ENCODE peak calls at places on chromosomes 2 and 18, in four cellular contexts. J is CD8-positive, alpha-beta memory T cell; L is psoas muscle; M is left ventricle myocardium inferior. T is an unnamed sample. For H3K27me3, the result is how much of the 10 kb centered on the place peaks cover.

GRCh38 chr2:238433300-238433915 is 6.7 kb downstream of the ASB1 start:
- DNase-seq in J (no peak), L (no peak), M (no peak), T (no peak)

GRCh38 chr2:24825883-24826800 is 32.9 kb downstream of the CENPO start:
- DNase-seq in J (no peak), L (peak), M (no peak), T (peak)

GRCh38 chr2:127637725-127638252 is 8.2 kb upstream of the GPR17 start:
- DNase-seq in J (no peak), L (peak), M (no peak), T (peak)

GRCh38 chr2:199455533-199456382 is 2.0 kb downstream of the SATB2 start:
- DNase-seq in J (no peak), L (peak), M (no peak), T (peak)

GRCh38 chr18:1526996-1527395 is 622.3 kb downstream of the ADCYAP1 start:
- DNase-seq in J (no peak), L (no peak), M (no peak), T (no peak)

GRCh38 chr2:168160897-168161296 is 86.5 kb downstream of the STK39 start:
- DNase-seq in J (no peak), L (no peak), M (no peak), T (peak)

GRCh38 chr2:170848587-170848986 is 31.9 kb downstream of the GAD1 start:
- DNase-seq in J (no peak), L (no peak), M (no peak), T (no peak)

GRCh38 chr2:173347305-173348168 is 7.1 kb upstream of the CDCA7 start:
- DNase-seq in J (no peak), L (no peak), M (no peak), T (no peak)

GRCh38 chr2:235325126-235325525 is 168.7 kb upstream of the AGAP1 start:
- DNase-seq in J (no peak), L (no peak), M (no peak), T (no peak)

GRCh38 chr2:129408570-129408969 is 570.9 kb upstream of the RAB6C start:
- DNase-seq in J (no peak), L (no peak), M (no peak), T (no peak)

GRCh38 chr2:239315308-239315707 is 85.5 kb downstream of the HDAC4 start:
- DNase-seq in J (no peak), L (no peak), M (no peak), T (no peak)

GRCh38 chr2:109244750-109245382 is 115.9 kb downstream of the SH3RF3 start:
- DNase-seq in J (no peak), L (no peak), M (no peak), T (no peak)

GRCh38 chr2:192151848-192152247 is 42.9 kb downstream of the TMEFF2 start:
- DNase-seq in J (no peak), L (no peak), M (no peak), T (no peak)

GRCh38 chr18:59012815-59013677 is 126.6 kb upstream of the SEC11C start:
- DNase-seq in J (no peak), L (no peak), M (no peak), T (no peak)

GRCh38 chr2:177143444-177143843 is 69.2 kb upstream of the HNRNPA3 start:
- DNase-seq in J (no peak), L (no peak), M (no peak), T (no peak)

GRCh38 chr18:77077836-77078456 is 54.6 kb downstream of the MBP start:
- DNase-seq in J (no peak), L (no peak), M (no peak), T (no peak)

GRCh38 chr2:36409971-36410370 is 54.4 kb downstream of the CRIM1 start:
- DNase-seq in J (no peak), L (no peak), M (no peak), T (no peak)

GRCh38 chr18:9673296-9674251 is 34.5 kb upstream of the RAB31 start:
- DNase-seq in J (no peak), L (no peak), M (no peak), T (peak)

GRCh38 chr2:127932199-127932877 is 46.6 kb upstream of the AMMECR1L start:
- DNase-seq in J (no peak), L (no peak), M (no peak), T (no peak)

GRCh38 chr2:69830045-69830905 is 815 bp downstream of the GMCL1 start:
- DNase-seq in J (peak), L (peak), M (peak), T (peak)

GRCh38 chr2:160028431-160029269 is 33.8 kb downstream of the PLA2R1 start:
- DNase-seq in J (no peak), L (no peak), M (no peak), T (no peak)

GRCh38 chr2:99481941-99482340 is 7.9 kb downstream of the REV1 start:
- DNase-seq in J (no peak), L (no peak), M (no peak), T (peak)

GRCh38 chr2:161992526-161992925 is 81.5 kb downstream of the DPP4 start:
- DNase-seq in J (peak), L (no peak), M (no peak), T (no peak)

GRCh38 chr2:168394262-168394661 is 61.8 kb upstream of the CERS6 start:
- DNase-seq in J (no peak), L (no peak), M (no peak), T (no peak)

GRCh38 chr2:53093355-53093754 is 674.2 kb upstream of the CHAC2 start:
- DNase-seq in J (no peak), L (no peak), M (no peak), T (no peak)

GRCh38 chr18:58221060-58221725 is 177.2 kb downstream of the NEDD4L start:
- DNase-seq in J (no peak), L (no peak), M (no peak), T (peak)

GRCh38 chr2:141931797-141932196 is 199.0 kb downstream of the LRP1B start:
- DNase-seq in J (no peak), L (no peak), M (no peak), T (no peak)

GRCh38 chr18:2028986-2029385 is 542.3 kb downstream of the METTL4 start:
- DNase-seq in J (no peak), L (no peak), M (no peak), T (no peak)

GRCh38 chr2:157421964-157422363 is 21.9 kb downstream of the CYTIP start:
- DNase-seq in J (no peak), L (no peak), M (no peak), T (no peak)

GRCh38 chr2:76506538-76506937 is 795.8 kb upstream of the GCFC2 start:
- DNase-seq in J (no peak), L (no peak), M (no peak), T (no peak)

GRCh38 chr2:59528525-59528924 is 1024.9 kb downstream of the BCL11A start:
- DNase-seq in J (no peak), L (no peak), M (no peak), T (no peak)

GRCh38 chr2:189092936-189093335 is 86.6 kb downstream of the COL5A2 start:
- DNase-seq in J (no peak), L (peak), M (peak), T (no peak)

GRCh38 chr2:118841450-118841827 is 6.0 kb downstream of the EN1 start:
- DNase-seq in J (no peak), L (no peak), M (no peak), T (peak)

GRCh38 chr2:118837067-118837466 is 10.4 kb downstream of the EN1 start:
- DNase-seq in J (no peak), L (no peak), M (no peak), T (no peak)

GRCh38 chr2:118837621-118838020 is 9.8 kb downstream of the EN1 start:
- DNase-seq in J (no peak), L (no peak), M (no peak), T (no peak)

GRCh38 chr2:118836411-118836930 is 11.0 kb downstream of the EN1 start:
- DNase-seq in J (no peak), L (no peak), M (no peak), T (no peak)

DNA sequence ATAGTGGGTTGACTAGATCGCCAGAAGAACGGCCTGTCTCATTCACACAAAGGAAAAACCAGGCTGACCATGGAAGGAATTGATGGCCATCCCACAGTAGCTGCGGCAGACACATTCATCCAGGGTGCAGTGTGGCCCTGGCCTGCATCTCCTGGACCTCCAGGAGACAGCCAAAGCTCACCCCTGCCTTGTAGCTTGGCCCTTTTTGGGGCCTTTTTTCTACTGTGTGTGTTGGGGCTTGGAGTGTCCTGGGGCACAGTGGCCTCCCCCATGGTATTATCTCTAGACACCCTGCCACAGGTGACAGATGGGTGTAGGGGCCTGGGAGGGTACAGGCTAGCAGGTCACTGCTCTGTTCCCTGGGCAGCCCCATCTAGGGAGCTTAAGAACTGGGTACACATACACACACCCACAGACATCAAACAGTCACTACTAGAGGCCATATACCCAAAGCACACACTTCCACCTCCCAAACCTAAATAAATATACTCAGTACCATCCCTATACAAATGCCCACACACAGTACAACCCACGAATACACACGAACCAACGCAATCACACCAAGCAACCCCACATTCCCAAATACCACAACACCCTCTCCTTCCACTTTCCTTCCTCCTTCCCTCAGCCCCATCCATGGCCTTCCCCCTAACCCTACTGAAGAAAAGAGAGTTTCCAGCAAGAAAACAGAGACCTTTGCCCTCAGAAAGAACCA is 8.6 kb downstream of the EN1 start:
- DNase-seq in J (no peak), L (no peak), M (no peak), T (no peak)
- H3K27me3 ChIP-seq in J (under half), L (under half), M (half or more), T (half or more)

GRCh38 chr2:20221939-20222768 is 2.8 kb downstream of the SDC1 start:
- DNase-seq in J (no peak), L (no peak), M (no peak), T (peak)
- H3K4me3 ChIP-seq in J (no peak), L (no peak), M (no peak), T (no peak)

GRCh38 chr2:232415138-232415690 is 8.6 kb downstream of the ALPG start:
- DNase-seq in J (no peak), L (no peak), M (no peak), T (peak)
- H3K27me3 ChIP-seq in J (under half), L (under half), M (half or more), T (under half)

DNA sequence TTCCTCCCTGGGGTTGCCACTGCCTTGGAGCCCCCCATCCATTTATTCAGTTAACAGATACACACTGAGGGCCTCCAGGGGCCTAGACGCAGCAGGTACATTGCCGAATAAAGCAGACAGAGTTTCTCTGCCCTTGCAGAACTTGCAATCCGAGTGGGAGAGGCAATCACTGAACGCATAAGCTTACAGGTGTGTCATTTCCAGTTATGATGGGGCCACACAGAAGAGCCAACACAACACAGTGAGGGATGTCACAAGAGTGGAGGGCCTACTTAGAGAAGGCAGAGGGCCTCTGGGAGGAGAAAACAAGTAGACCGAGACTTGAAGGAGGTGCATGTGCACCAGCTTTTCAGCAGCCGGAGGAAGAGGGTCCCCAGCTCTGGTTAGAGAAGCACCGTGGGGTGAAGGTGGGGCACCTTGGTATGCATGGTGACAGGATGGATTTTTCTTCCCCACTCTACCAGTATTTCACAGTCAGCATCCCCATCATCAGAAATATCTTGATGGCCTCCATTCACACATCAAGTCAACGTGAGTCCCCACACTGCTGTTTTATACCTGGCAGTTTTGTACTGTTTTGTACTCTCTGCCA is 150.9 kb downstream of the SMAD7 start:
- DNase-seq in J (no peak), L (peak), M (peak), T (no peak)
- H3K4me3 ChIP-seq in J (no peak), L (no peak), M (no peak), T (no peak)

GRCh38 chr2:70889716-70890037 is 46.0 kb upstream of the ATP6V1B1 start:
- DNase-seq in J (no peak), L (no peak), M (no peak), T (no peak)

GRCh38 chr2:70888925-70889715 is 46.6 kb upstream of the ATP6V1B1 start:
- DNase-seq in J (no peak), L (no peak), M (no peak), T (peak)

GRCh38 chr2:70888389-70888924 is 47.2 kb upstream of the ATP6V1B1 start:
- DNase-seq in J (no peak), L (no peak), M (no peak), T (peak)

GRCh38 chr2:70891572-70892356 is 43.9 kb upstream of the ATP6V1B1 start:
- DNase-seq in J (no peak), L (no peak), M (no peak), T (no peak)

GRCh38 chr2:70890469-70891065 is 45.1 kb upstream of the ATP6V1B1 start:
- DNase-seq in J (no peak), L (no peak), M (no peak), T (no peak)
- H3K27me3 ChIP-seq in J (half or more), L (under half), M (half or more), T (half or more)

GRCh38 chr2:202643012-202643858 is 8.5 kb downstream of the FAM117B start:
- DNase-seq in J (no peak), L (no peak), M (no peak), T (no peak)
- H3K4me3 ChIP-seq in J (peak), L (no peak), M (no peak), T (no peak)

GRCh38 chr2:96135621-96136020 is 2.7 kb downstream of the ASTL start:
- DNase-seq in J (peak), L (no peak), M (no peak), T (no peak)
- H3K27me3 ChIP-seq in J (under half), L (under half), M (under half), T (under half)

DNA sequence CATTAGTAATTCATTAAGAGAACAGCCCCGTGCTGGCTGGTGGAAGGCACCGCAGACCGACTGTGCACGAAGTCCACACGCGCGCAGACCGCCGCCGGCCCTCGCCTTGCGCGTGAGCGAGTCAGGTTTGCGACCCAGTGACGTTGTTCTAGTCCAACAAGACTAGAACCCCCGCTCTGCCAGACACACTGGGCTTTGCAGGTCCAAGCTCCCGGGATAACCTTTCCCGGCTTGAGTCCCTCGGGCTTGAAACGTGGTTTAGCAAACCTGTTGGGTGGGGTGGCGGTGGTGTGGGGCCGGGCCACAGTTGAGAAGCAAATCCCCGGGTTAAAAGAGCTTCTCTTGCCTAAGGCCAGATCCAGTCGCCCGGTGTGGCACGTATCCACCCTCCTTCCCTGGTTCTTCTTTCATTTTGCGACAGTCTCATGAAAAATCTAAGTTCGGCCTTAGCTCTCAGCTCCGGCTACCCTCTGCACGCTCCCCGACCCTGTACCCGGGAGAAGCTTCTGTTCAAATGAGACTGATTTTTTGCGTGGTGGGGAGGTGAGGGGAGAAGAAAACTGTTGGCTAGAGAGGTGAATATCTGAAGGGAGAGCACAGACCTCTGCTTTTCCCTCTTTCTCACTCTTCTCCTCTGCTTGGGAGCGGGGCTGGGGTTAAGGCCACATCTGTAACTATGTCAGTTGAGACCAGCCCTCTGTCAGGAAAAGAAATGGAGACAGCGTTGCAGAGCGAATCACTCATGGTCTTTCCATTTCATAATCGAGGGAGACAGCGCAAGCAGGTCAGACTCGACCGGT is 11.1 kb upstream of the SKOR2 start:
- DNase-seq in J (no peak), L (no peak), M (no peak), T (peak)
- H3K4me3 ChIP-seq in J (no peak), L (peak), M (no peak), T (peak)